ENCODE peak calls at places on chromosomes 16 and 17, in six cellular contexts. B is H9, N is DMS153, H is right atrium auricular region, J is cardiac fibroblast, E is DMS 273 treated with DMSO at 0.1 percent for 48 hours. V is an unnamed sample.

GRCh38 chr17:31778538-31778937 is 80.5 kb downstream of the COPRS start:
- DNase-seq in H (no peak), B (no peak), E (no peak), N (no peak), J (no peak), V (no peak)

GRCh38 chr17:71869833-71870545 is 250.8 kb upstream of the SOX9 start:
- DNase-seq in N (no peak), H (no peak), E (no peak), B (no peak), J (no peak), V (no peak)

GRCh38 chr17:9936075-9936474 is 31.0 kb upstream of the RCVRN start:
- DNase-seq in J (no peak), H (no peak), E (no peak), N (no peak), B (no peak), V (no peak)

GRCh38 chr17:34892864-34893263 is 68.4 kb downstream of the CCT6B start:
- DNase-seq in E (no peak), N (peak), B (peak), H (no peak), J (no peak), V (peak)

GRCh38 chr17:72684405-72685020 is 408.0 kb downstream of the SLC39A11 start:
- DNase-seq in E (no peak), B (no peak), J (no peak), N (no peak), H (no peak), V (no peak)

GRCh38 chr17:66847704-66848103 is 12.8 kb downstream of the CACNG5 start:
- DNase-seq in E (no peak), N (no peak), H (no peak), J (no peak), B (no peak), V (no peak)

GRCh38 chr17:29069526-29070041 is 26.6 kb downstream of the PIPOX start:
- DNase-seq in H (no peak), E (no peak), J (peak), B (peak), N (no peak), V (peak)

GRCh38 chr16:88478889-88479794 is 26.1 kb downstream of the ZFPM1 start:
- DNase-seq in B (no peak), E (no peak), N (no peak), H (no peak), J (no peak), V (no peak)

GRCh38 chr17:38510424-38511125 is 82.3 kb downstream of the ARHGAP23 start:
- DNase-seq in N (no peak), E (no peak), J (peak), B (peak), H (no peak), V (peak)

GRCh38 chr17:46773676-46774075 is 44.8 kb downstream of the WNT3 start:
- DNase-seq in N (no peak), B (peak), J (no peak), E (no peak), H (no peak), V (no peak)

GRCh38 chr17:16425698-16426659 is 10.6 kb downstream of the TRPV2 start:
- DNase-seq in N (peak), E (no peak), H (no peak), J (no peak), B (peak), V (no peak)

GRCh38 chr17:76714822-76715461 is 4.2 kb upstream of the MXRA7 start:
- DNase-seq in E (no peak), H (peak), J (peak), B (peak), N (no peak), V (peak)

GRCh38 chr16:52298769-52299168 is 248.2 kb downstream of the TOX3 start:
- DNase-seq in J (no peak), H (no peak), E (no peak), N (no peak), B (no peak), V (no peak)

GRCh38 chr17:39676198-39676819 is 8.1 kb downstream of the PNMT start:
- DNase-seq in N (peak), H (no peak), B (no peak), J (peak), E (no peak), V (no peak)

GRCh38 chr16:4702466-4702808 is 9.1 kb downstream of the NUDT16L1 start:
- DNase-seq in B (no peak), N (no peak), E (no peak), J (no peak), H (no peak), V (no peak)

GRCh38 chr16:90046122-90046970 is 27.1 kb upstream of the DBNDD1 start:
- DNase-seq in E (peak), B (peak), H (no peak), J (no peak), N (no peak), V (peak)

GRCh38 chr17:27533874-27534815 is 77.9 kb downstream of the KSR1 start:
- DNase-seq in J (peak), H (no peak), N (no peak), B (peak), E (no peak), V (peak)

GRCh38 chr17:18319604-18320256 is 4.6 kb downstream of the SMCR8 start:
- DNase-seq in B (peak), N (no peak), E (peak), H (no peak), J (peak), V (peak)

V was measured in GM23338.